ENCODE peak calls at places on chromosomes 1 and 21, in four cellular contexts. O is K562, R is adrenal gland, N is IMR-90. L is an unnamed sample.
A peak's percentile ranks its signal among the peaks of the same experiment; 100 is the strongest.

GRCh38 chr1:24379733-24380315 is 33.8 kb downstream of the STPG1 start:
- DNase-seq in O (no peak), R (no peak), N (peak; percentile 76), L (no peak)

GRCh38 chr1:153561401-153561985 is 4.2 kb downstream of the S100A2 start:
- DNase-seq in O (no peak), R (no peak), N (no peak), L (no peak)

GRCh38 chr1:244028701-244029100 is 22.4 kb upstream of the ZBTB18 start:
- DNase-seq in O (no peak), R (peak; percentile 23), N (no peak), L (no peak)

GRCh38 chr1:203528976-203529375 is 35.0 kb downstream of the OPTC start:
- DNase-seq in O (no peak), R (no peak), N (no peak), L (no peak)

GRCh38 chr1:59520759-59521442 is 224.0 kb downstream of the FGGY start:
- DNase-seq in O (no peak), R (peak; percentile 70), N (peak; percentile 97), L (no peak)

GRCh38 chr1:11985851-11986250 is 5.6 kb downstream of the MFN2 start:
- DNase-seq in O (no peak), R (no peak), N (peak; percentile 28), L (no peak)

GRCh38 chr1:160567858-160568682 is 11.2 kb downstream of the CD84 start:
- DNase-seq in O (peak; percentile 51), R (no peak), N (no peak), L (no peak)

GRCh38 chr21:35641271-35642016 is 418.9 kb downstream of the SETD4 start:
- DNase-seq in O (no peak), R (no peak), N (peak; percentile 67), L (no peak)

GRCh38 chr1:106498238-106498637 is 558.2 kb upstream of the PRMT6 start:
- DNase-seq in O (no peak), R (no peak), N (no peak), L (no peak)

GRCh38 chr1:202691846-202692245 is 18.4 kb downstream of the SYT2 start:
- DNase-seq in O (no peak), R (no peak), N (no peak), L (no peak)

GRCh38 chr1:156394082-156394481 is 25.1 kb downstream of the RHBG start:
- DNase-seq in O (no peak), R (peak; percentile 68), N (no peak), L (no peak)
- H3K9me3 ChIP-seq in O (no peaks in the 10 kb centered on the region), R (no peaks in the 10 kb centered on the region), N (no peaks in the 10 kb centered on the region), L (no peaks in the 10 kb centered on the region)

DNA sequence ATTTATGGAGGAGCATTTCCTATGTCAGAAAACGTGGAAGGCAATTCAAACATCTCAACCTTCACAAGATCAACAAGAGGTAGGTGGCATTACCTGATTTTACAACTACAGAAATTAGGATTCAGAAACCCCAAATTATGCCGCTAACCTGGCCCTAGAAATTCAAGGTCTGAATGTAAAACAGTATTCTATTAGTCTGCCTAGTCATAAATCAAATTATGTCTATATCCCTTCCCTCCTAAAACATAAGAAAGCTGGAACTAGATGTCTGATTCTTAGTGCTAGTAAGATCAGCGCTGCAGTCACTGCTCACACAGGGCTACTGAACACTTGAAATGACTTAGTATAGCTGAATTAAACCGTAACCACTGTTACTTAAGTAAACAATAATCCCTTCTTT is 1.4 kb downstream of the TOMM20 start:
- DNase-seq in O (no peak), R (no peak), N (no peak), L (no peak)
- H3K4me1 ChIP-seq in O (peaks cover 13% of the 10 kb centered on the region), R (peaks cover 41% of the 10 kb centered on the region), N (peaks cover 1% of the 10 kb centered on the region), L (peaks cover 66% of the 10 kb centered on the region)

GRCh38 chr1:247209306-247209900 is 37.6 kb upstream of the ZNF124 start:
- DNase-seq in O (peak; percentile 24), R (no peak), N (peak; percentile 1), L (no peak)
- TF ChIP-seq POLR2A in O (no peak), R (no peak), N (no peak), L (no peak)

GRCh38 chr1:72690871-72691270 is 408.5 kb upstream of the NEGR1 start:
- DNase-seq in O (no peak), R (no peak), N (no peak), L (no peak)

GRCh38 chr1:72697410-72697809 is 415.1 kb upstream of the NEGR1 start:
- DNase-seq in O (no peak), R (no peak), N (no peak), L (no peak)

GRCh38 chr1:72693899-72694298 is 411.6 kb upstream of the NEGR1 start:
- DNase-seq in O (no peak), R (no peak), N (no peak), L (no peak)

GRCh38 chr1:72693376-72693775 is 411.0 kb upstream of the NEGR1 start:
- DNase-seq in O (no peak), R (no peak), N (no peak), L (no peak)
- H3K9me3 ChIP-seq in O (no peaks in the 10 kb centered on the region), R (no peaks in the 10 kb centered on the region), N (peaks cover 7% of the 10 kb centered on the region), L (no peaks in the 10 kb centered on the region)

GRCh38 chr1:27604579-27605299 is 795 bp upstream of the AHDC1 start:
- DNase-seq in O (no peak), R (no peak), N (no peak), L (no peak)

GRCh38 chr1:27605796-27606707 is 2.1 kb upstream of the AHDC1 start:
- DNase-seq in O (peak; percentile 67), R (no peak), N (peak; percentile 63), L (no peak)

GRCh38 chr1:27603962-27604578 is at the start of gene AHDC1:
- DNase-seq in O (peak; percentile 95), R (peak; percentile 92), N (peak; percentile 87), L (peak; percentile 63)

GRCh38 chr1:27606708-27607238 is 2.8 kb upstream of the AHDC1 start:
- DNase-seq in O (no peak), R (no peak), N (peak; percentile 41), L (no peak)

GRCh38 chr1:27605300-27605766 is 1.4 kb upstream of the AHDC1 start:
- DNase-seq in O (no peak), R (no peak), N (no peak), L (no peak)
- H3K4me1 ChIP-seq in O (peaks cover 55% of the 10 kb centered on the region), R (peaks cover 24% of the 10 kb centered on the region), N (peaks cover 6% of the 10 kb centered on the region), L (peaks cover 37% of the 10 kb centered on the region)

GRCh38 chr1:116485976-116486375 is 84.8 kb downstream of the CD58 start:
- DNase-seq in O (no peak), R (no peak), N (peak; percentile 37), L (no peak)

GRCh38 chr1:116487016-116487415 is 83.8 kb downstream of the CD58 start:
- DNase-seq in O (no peak), R (no peak), N (no peak), L (no peak)

GRCh38 chr1:116486424-116486823 is 84.4 kb downstream of the CD58 start:
- DNase-seq in O (peak; percentile 16), R (no peak), N (peak; percentile 88), L (no peak)

GRCh38 chr1:116483481-116484309 is 87.1 kb downstream of the CD58 start:
- DNase-seq in O (peak; percentile 48), R (no peak), N (peak; percentile 5), L (no peak)

GRCh38 chr1:116485071-116485735 is 85.6 kb downstream of the CD58 start:
- DNase-seq in O (peak; percentile 87), R (peak; percentile 80), N (peak; percentile 78), L (no peak)
- TF ChIP-seq POLR2A in O (no peak), R (no peak), N (no peak), L (no peak)

GRCh38 chr21:28237661-28238060 is 755.0 kb downstream of the LTN1 start:
- DNase-seq in O (no peak), R (no peak), N (no peak), L (no peak)

GRCh38 chr21:28235169-28235892 is 757.3 kb downstream of the LTN1 start:
- DNase-seq in O (no peak), R (peak; percentile 34), N (no peak), L (no peak)

GRCh38 chr21:28229811-28230210 is 762.9 kb downstream of the LTN1 start:
- DNase-seq in O (no peak), R (no peak), N (peak; percentile 93), L (no peak)

GRCh38 chr21:28230559-28230958 is 762.1 kb downstream of the LTN1 start:
- DNase-seq in O (no peak), R (no peak), N (peak; percentile 33), L (no peak)

DNA sequence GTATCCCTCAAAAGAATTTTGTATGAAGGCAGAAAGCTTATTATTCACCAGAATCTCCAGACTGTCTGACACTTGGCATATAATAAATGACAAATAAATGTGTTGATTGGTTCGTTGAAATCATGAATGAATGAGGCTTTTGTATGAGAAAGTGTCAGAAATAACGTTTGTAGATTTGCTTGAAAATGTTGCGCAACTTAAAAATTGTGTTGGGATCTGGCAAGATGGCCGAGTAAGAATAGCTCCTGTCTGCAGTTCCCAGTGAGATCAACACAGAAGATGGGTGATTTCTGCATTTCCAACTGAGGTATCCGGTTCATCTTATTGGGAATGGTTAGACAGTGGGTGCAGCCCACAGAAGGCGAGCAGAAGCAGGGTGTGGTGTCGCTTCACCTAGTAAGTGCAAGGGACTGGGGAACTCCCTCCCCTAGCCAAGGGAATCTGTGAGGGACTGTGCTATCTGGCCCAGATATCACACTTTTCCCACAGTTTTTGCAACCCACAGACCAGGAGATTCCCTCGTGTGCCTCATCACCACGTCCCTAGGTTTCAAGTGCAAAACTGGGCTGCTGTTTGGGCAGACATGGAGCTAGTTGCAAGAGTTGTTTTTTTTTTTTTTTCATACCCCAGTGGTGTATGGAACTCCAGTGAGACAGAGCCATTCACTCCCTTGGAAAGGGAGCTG is 759.0 kb downstream of the LTN1 start:
- DNase-seq in O (no peak), R (no peak), N (no peak), L (no peak)
- H3K9me3 ChIP-seq in O (no peaks in the 10 kb centered on the region), R (no peaks in the 10 kb centered on the region), N (no peaks in the 10 kb centered on the region), L (no peaks in the 10 kb centered on the region)

DNA sequence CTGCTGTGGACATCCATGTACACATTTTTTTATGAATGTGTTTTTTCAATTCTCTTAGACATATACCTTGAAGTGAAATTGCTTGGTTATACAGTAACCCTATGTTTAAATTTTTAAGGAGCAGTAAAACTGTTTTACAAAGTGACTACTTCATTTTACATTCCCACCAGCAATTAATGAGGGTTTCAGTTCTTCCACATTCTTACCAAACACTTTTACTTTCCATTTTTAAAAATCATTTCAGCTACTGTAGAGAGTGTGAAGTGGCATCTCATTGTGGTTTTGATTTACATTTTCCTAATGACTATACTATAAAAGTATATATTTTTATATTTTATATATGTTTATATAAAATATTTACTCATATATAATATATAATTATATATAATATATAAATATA is 1221.5 kb downstream of the PLA2G4A start:
- DNase-seq in O (no peak), R (no peak), N (no peak), L (no peak)
- H3K4me1 ChIP-seq in O (no peaks in the 10 kb centered on the region), R (no peaks in the 10 kb centered on the region), N (no peaks in the 10 kb centered on the region), L (no peaks in the 10 kb centered on the region)